ENCODE peak calls at places on chromosomes 6 and 20, in eight cellular contexts. L, X, W, Q, S, H, M and K are unnamed samples.

GRCh38 chr20:9617062-9617461 is 102.7 kb downstream of the LAMP5 start:
- DNase-seq in L (peak; percentile 84), X (peak; percentile 83), W (peak; percentile 45), Q (no peak), S (peak; percentile 47), H (peak; percentile 58), M (peak; percentile 81), K (peak; percentile 56)

GRCh38 chr20:45174434-45175364 is at the start of gene PI3:
- DNase-seq in L (no peak), X (no peak), W (peak; percentile 68), Q (no peak), S (no peak), H (peak; percentile 5), M (peak; percentile 70), K (peak; percentile 79)

GRCh38 chr6:20286968-20287565 is 74.8 kb upstream of the MBOAT1 start:
- DNase-seq in L (no peak), X (no peak), W (no peak), Q (no peak), S (no peak), H (peak; percentile 8), M (no peak), K (no peak)

GRCh38 chr6:25991785-25992412 is 29.3 kb downstream of the TRIM38 start:
- DNase-seq in L (peak; percentile 72), X (peak; percentile 62), W (peak; percentile 71), Q (no peak), S (peak; percentile 76), H (peak; percentile 56), M (peak; percentile 70), K (peak; percentile 90)

GRCh38 chr6:94071835-94072234 is 652.5 kb upstream of the EPHA7 start:
- DNase-seq in L (peak; percentile 21), X (peak; percentile 42), W (no peak), Q (no peak), S (no peak), H (no peak), M (no peak), K (no peak)

GRCh38 chr6:57097596-57097995 is 7.6 kb downstream of the ZNF451 start:
- DNase-seq in L (no peak), X (no peak), W (no peak), Q (no peak), S (no peak), H (peak; percentile 71), M (no peak), K (no peak)

GRCh38 chr20:41499961-41500725 is 118.0 kb downstream of the CHD6 start:
- DNase-seq in L (no peak), X (peak; percentile 7), W (no peak), Q (no peak), S (no peak), H (peak; percentile 39), M (no peak), K (no peak)

GRCh38 chr6:134082191-134082590 is 29.8 kb upstream of the SLC2A12 start:
- DNase-seq in L (no peak), X (no peak), W (no peak), Q (no peak), S (no peak), H (no peak), M (no peak), K (no peak)

GRCh38 chr6:26576929-26577719 is 19.6 kb upstream of the ABT1 start:
- DNase-seq in L (peak; percentile 84), X (no peak), W (no peak), Q (no peak), S (no peak), H (peak; percentile 76), M (no peak), K (peak; percentile 53)

GRCh38 chr6:53335224-53335994 is 13.3 kb downstream of the ELOVL5 start:
- DNase-seq in L (no peak), X (peak; percentile 77), W (peak; percentile 32), Q (peak; percentile 52), S (no peak), H (no peak), M (peak; percentile 40), K (peak; percentile 93)

GRCh38 chr6:156676721-156677120 is 100.5 kb upstream of the ARID1B start:
- DNase-seq in L (no peak), X (no peak), W (no peak), Q (no peak), S (no peak), H (no peak), M (no peak), K (no peak)

GRCh38 chr6:89205819-89206218 is 11.3 kb downstream of the GABRR1 start:
- DNase-seq in L (no peak), X (peak; percentile 11), W (no peak), Q (no peak), S (no peak), H (no peak), M (no peak), K (no peak)

GRCh38 chr6:142671791-142672190 is 273.2 kb downstream of the HIVEP2 start:
- DNase-seq in L (no peak), X (no peak), W (no peak), Q (no peak), S (no peak), H (no peak), M (no peak), K (peak; percentile 51)

DNA sequence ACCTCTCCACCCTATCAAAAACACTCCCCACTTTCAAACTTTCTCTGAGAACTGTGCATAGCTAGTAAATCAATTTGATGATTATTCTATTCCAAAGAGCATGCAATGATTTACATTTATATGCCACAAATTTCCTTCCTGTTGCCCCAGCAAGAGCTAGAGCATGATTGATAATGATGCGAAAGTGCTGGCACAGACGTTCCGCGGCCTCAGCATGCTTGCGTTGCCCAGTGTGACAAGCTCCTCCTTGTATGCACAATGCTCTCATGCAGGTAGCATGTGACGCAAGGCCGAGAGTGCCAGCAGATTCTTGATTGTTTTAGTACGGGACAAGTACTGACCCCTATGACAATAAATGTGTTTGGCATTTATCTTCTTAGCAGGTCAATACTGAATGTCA is 696.3 kb upstream of the SLC35B3 start:
- DNase-seq in L (no peak), X (peak; percentile 22), W (peak; percentile 42), Q (no peak), S (peak; percentile 69), H (no peak), M (peak; percentile 28), K (no peak)
- H3K9me3 ChIP-seq in L (no peaks in the 10 kb centered on the region), X (no peaks in the 10 kb centered on the region), W (no peaks in the 10 kb centered on the region), Q (no peaks in the 10 kb centered on the region), S (no peaks in the 10 kb centered on the region), H (no peaks in the 10 kb centered on the region), M (no peaks in the 10 kb centered on the region), K (no peaks in the 10 kb centered on the region)

DNA sequence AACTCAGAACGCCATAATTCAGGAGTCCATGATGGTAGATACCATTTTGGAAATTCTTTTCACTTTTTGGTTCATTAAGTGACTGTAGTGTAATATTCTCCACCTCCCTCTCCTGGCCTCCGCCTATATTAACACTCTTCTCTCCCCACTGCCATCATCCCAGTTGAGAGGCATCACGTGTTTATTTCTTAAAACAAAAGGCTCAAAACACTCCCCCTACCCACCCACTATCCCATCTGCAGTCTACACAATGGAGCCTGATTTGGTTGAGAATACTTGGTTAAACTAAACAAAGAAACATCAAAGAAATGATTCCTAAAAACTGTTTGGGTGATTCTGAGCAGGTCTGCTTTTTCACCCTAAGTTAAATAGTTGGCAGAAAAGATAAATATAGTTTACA is 5.8 kb downstream of the TFAP2B start:
- DNase-seq in L (no peak), X (no peak), W (no peak), Q (no peak), S (no peak), H (no peak), M (no peak), K (no peak)
- TF ChIP-seq CTCF in L (no peak), X (no peak), W (no peak), Q (no peak), S (no peak), H (no peak), M (no peak), K (no peak)

GRCh38 chr20:59631751-59632380 is 27.5 kb downstream of the PHACTR3 start:
- DNase-seq in L (no peak), X (no peak), W (no peak), Q (no peak), S (no peak), H (no peak), M (no peak), K (no peak)

GRCh38 chr20:59627298-59627697 is 23.0 kb downstream of the PHACTR3 start:
- DNase-seq in L (no peak), X (no peak), W (no peak), Q (no peak), S (no peak), H (no peak), M (no peak), K (no peak)

GRCh38 chr20:59628171-59628570 is 23.8 kb downstream of the PHACTR3 start:
- DNase-seq in L (no peak), X (no peak), W (no peak), Q (no peak), S (no peak), H (no peak), M (no peak), K (no peak)

GRCh38 chr20:59630526-59630925 is 26.2 kb downstream of the PHACTR3 start:
- DNase-seq in L (no peak), X (no peak), W (no peak), Q (no peak), S (no peak), H (no peak), M (no peak), K (peak; percentile 22)

DNA sequence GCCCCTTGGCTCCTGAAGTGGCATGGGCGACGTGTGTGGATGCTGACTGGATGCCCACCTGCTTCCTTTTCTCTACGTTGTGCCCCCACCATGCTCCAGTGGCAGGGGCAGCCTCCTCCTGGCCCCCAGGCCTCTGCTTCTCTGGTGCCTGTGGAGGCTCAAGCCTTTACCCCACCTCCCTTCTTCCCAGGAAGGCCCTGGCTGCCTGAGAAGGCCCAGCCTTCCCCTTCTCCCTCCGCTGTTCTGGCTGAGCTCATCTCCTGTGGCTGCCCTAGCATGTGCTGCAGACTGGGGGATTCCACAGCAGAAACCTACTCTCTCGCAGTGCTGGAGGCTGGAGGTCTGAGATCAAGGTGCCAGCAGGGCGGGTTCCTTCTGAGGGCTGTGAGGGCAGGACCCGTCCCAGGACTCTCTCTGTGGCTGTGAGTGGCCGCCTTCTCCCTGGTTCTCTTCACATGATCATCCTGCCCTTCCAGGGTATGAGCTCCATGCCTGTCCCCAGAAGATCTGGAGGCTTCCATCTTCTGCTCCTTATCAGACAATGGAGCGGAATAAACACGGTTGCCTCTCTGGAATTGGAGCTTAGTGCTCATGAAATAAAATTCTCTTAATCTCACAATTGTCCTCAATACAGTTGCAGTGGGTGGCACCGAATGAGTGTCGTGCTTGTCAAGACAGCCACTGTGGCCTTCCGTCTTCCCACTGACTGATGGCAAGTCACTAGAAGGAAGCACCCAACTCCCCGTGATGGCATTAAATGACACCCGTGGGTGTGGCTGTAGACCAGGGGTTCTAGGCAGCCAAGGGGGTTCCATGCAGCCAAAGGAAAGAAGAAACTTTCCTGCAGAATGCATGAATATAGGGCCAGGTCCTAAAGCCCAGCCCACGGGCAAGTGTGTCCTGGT is 25.1 kb downstream of the PHACTR3 start:
- DNase-seq in L (no peak), X (no peak), W (no peak), Q (no peak), S (no peak), H (no peak), M (no peak), K (no peak)
- H3K9me3 ChIP-seq in L (no peaks in the 10 kb centered on the region), X (no peaks in the 10 kb centered on the region), W (no peaks in the 10 kb centered on the region), Q (no peaks in the 10 kb centered on the region), S (no peaks in the 10 kb centered on the region), H (no peaks in the 10 kb centered on the region), M (no peaks in the 10 kb centered on the region), K (no peaks in the 10 kb centered on the region)

DNA sequence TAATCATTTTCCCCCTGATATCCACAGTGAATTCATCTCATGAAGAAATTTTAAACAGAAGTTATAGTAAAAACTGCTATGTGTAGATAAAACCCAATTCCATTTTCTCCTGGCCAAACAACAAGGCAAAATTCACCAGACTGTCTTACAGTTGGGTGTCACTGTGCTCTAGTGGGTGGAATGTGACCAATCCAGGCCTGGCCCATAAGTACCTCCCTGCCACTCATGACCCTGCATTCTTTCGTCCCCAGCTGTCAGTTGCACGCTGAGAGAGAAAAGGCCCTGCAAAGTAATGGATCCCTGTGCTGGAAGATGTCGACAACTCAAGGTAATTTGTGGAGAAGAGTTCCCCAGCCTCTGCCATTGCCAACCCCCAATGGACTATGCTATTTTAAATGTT is 92.7 kb upstream of the NRSN1 start:
- DNase-seq in L (peak; percentile 41), X (no peak), W (no peak), Q (no peak), S (no peak), H (no peak), M (no peak), K (no peak)
- TF ChIP-seq CTCF in L (no peak), X (no peak), W (no peak), Q (no peak), S (no peak), H (no peak), M (no peak), K (no peak)